ENCODE peak calls at places on chromosome 6, in four cellular contexts. H is IMR-90, L is H9, G is H1. K is an unnamed sample.
A peak's percentile ranks its signal among the peaks of the same experiment; 100 is the strongest.

GRCh38 chr6:40587240-40588069 is at the start of gene LRFN2:
- DNase-seq in H (peak; percentile 53), L (peak; percentile 86), G (no peak), K (peak; percentile 89)

GRCh38 chr6:113796040-113796439 is 61.1 kb upstream of the MARCKS start:
- DNase-seq in H (no peak), L (no peak), G (no peak), K (no peak)

GRCh38 chr6:101401792-101402617 is 8.5 kb downstream of the GRIK2 start:
- DNase-seq in H (peak; percentile 46), L (peak; percentile 83), G (no peak), K (peak; percentile 83)

GRCh38 chr6:26299286-26300042 is 65.5 kb upstream of the BTN3A2 start:
- DNase-seq in H (no peak), L (no peak), G (no peak), K (peak; percentile 42)

GRCh38 chr6:34223381-34223963 is 13.2 kb upstream of the HMGA1 start:
- DNase-seq in H (no peak), L (no peak), G (no peak), K (no peak)

GRCh38 chr6:99434702-99435530 is 9.8 kb upstream of the PNISR start:
- DNase-seq in H (peak; percentile 44), L (no peak), G (no peak), K (peak; percentile 13)

GRCh38 chr6:166553563-166554271 is 32.8 kb downstream of the RAMACL start:
- DNase-seq in H (peak; percentile 94), L (no peak), G (no peak), K (no peak)

GRCh38 chr6:107637316-107637715 is 147.4 kb downstream of the SOBP start:
- DNase-seq in H (no peak), L (no peak), G (no peak), K (no peak)

GRCh38 chr6:169345198-169345597 is 91.6 kb upstream of the THBS2 start:
- DNase-seq in H (no peak), L (no peak), G (no peak), K (no peak)

GRCh38 chr6:145895802-145896201 is 68.4 kb downstream of the SHPRH start:
- DNase-seq in H (peak; percentile 28), L (no peak), G (no peak), K (no peak)

GRCh38 chr6:144158133-144158532 is 7.8 kb downstream of the STX11 start:
- DNase-seq in H (peak; percentile 88), L (no peak), G (no peak), K (peak; percentile 98)

DNA sequence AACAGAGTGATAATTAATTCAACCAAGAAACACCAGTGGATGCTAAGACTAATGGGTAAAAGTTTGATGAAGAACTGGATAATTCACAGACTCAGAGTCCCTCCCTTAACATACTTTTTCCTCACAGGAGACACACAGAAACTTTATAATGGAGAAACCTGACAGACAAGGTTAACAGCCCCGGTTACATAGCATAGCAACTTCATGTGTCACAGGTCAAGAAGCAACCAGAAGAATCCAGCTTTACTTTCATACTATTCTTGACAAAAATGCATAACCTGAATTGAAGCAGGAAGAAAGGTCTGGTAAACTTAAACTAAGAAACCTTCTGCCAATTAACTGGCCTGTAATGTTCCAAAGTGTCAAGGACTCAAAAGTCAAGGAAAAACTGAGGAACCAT is 375.9 kb downstream of the RNF144B start:
- DNase-seq in H (no peak), L (no peak), G (no peak), K (no peak)
- H3K56ac ChIP-seq in H (no peak overlapping the region), L (no peak overlapping the region), G (no peak overlapping the region), K (no peak overlapping the region)

GRCh38 chr6:137801352-137802088 is 65.5 kb upstream of the TNFAIP3 start:
- DNase-seq in H (no peak), L (no peak), G (no peak), K (no peak)
- H2BK120ac ChIP-seq in H (no peak overlapping the region), L (no peak overlapping the region), G (no peak overlapping the region), K (no peak overlapping the region)

GRCh38 chr6:148996815-148997214 is 250.0 kb downstream of the UST start:
- DNase-seq in H (no peak), L (no peak), G (no peak), K (no peak)

GRCh38 chr6:148999501-148999900 is 252.7 kb downstream of the UST start:
- DNase-seq in H (peak; percentile 56), L (no peak), G (no peak), K (no peak)

GRCh38 chr6:148998704-148999103 is 251.9 kb downstream of the UST start:
- DNase-seq in H (no peak), L (no peak), G (no peak), K (no peak)

GRCh38 chr6:148999921-149000589 is 253.2 kb downstream of the UST start:
- DNase-seq in H (peak; percentile 87), L (no peak), G (no peak), K (no peak)

DNA sequence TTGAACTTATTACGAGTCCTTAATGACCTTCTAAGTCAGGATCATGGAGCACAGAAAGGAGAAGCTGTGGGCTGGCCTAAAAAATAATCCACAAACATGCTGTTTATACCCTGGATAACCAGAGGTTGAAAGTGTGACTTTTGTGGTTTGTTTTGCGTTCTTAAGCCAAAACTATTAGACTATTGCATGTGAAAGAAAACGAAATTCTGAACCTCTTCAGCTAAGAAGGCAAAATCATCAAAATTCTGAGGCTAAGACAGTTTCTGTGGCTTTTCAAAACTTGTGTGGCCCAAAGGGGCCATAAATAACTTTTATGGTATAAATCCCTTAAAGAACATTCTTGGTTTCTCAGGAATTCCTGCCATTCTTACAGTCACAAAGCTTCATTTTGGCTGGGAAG is 251.0 kb downstream of the UST start:
- DNase-seq in H (peak; percentile 73), L (no peak), G (no peak), K (no peak)
- H3K56ac ChIP-seq in H (no peak overlapping the region), L (no peak overlapping the region), G (no peak overlapping the region), K (no peak overlapping the region)

DNA sequence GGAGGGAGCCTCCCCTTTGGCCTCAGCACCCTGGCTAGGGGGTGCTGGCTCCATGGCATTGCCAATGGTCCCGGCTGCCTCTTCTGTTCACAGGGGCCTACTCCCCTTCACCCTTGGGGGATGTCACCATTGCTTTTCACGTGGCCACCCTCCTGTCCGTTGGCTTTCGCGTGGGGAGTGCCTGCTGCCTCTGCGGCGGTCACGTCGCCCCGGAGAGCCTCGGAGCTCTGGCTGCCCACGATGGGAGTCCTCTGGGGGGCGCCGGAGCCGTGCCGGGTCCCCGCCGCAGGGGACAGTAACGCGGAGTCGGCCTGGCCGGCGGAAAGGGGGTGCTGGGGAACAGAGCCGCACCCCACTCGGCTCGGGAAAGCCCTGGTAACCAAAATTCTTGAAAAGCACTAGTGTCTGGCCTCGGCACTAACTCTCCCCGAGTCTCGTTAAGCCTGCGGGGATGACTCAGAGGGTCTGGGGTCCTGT is 661 bp upstream of the HEBP2 start:
- DNase-seq in H (no peak), L (peak; percentile 51), G (no peak), K (peak; percentile 53)
- H2BK120ac ChIP-seq in H (peak overlapping the region; percentile 77), L (no peak overlapping the region), G (no peak overlapping the region), K (peak overlapping the region; percentile 63)